ENCODE peak calls at places on chromosomes 7 and 10, in nine cellular contexts. O is activated T-helper 1 cell treated with anti-CD3 and anti-CD28 coated beads, Interleukin-2, amount 50 U/mL, for 16 hours; X is retinal pigment epithelial cell; T is body of pancreas; N is aorta; Y is stimulated activated CD8-positive, alpha-beta memory T cell treated with anti-CD3 and anti-CD28 coated beads, Interleukin-12 subunit alpha, Interleukin-12 subunit beta, amount 100 ng/mL, for 1 hour; S is RPMI7951; H is GM12865; F is HT1080. Q is an unnamed sample.

GRCh38 chr10:109451879-109452278 is 471.4 kb downstream of the XPNPEP1 start:
- DNase-seq in O (no peak), X (no peak), T (no peak), N (no peak), Y (no peak), S (no peak), H (no peak), F (no peak), Q (no peak)

GRCh38 chr10:19347592-19347991 is 299.0 kb downstream of the MALRD1 start:
- DNase-seq in O (no peak), X (no peak), T (no peak), N (no peak), Y (no peak), S (no peak), H (no peak), F (no peak), Q (no peak)

GRCh38 chr10:122044045-122044661 is 55.2 kb downstream of the TACC2 start:
- DNase-seq in O (no peak), X (no peak), T (peak), N (peak), Y (no peak), S (peak), H (no peak), F (peak), Q (no peak)

GRCh38 chr10:43093423-43094090 is 16.7 kb downstream of the RET start:
- DNase-seq in O (no peak), X (no peak), T (no peak), N (no peak), Y (no peak), S (no peak), H (no peak), F (no peak), Q (no peak)

GRCh38 chr7:159143780-159144755 is 599 bp downstream of the VIPR2 start:
- DNase-seq in O (no peak), X (no peak), T (peak), N (no peak), Y (no peak), S (no peak), H (no peak), F (no peak), Q (no peak)

GRCh38 chr10:80518807-80519360 is 18.8 kb upstream of the SH2D4B start:
- DNase-seq in O (no peak), X (no peak), T (no peak), N (no peak), Y (no peak), S (peak), H (no peak), F (no peak), Q (peak)

GRCh38 chr10:14397069-14397468 is 66.3 kb upstream of the FRMD4A start:
- DNase-seq in O (no peak), X (peak), T (no peak), N (peak), Y (no peak), S (peak), H (no peak), F (peak), Q (peak)

GRCh38 chr10:47350671-47351640 is 2.8 kb downstream of the RBP3 start:
- DNase-seq in O (no peak), X (no peak), T (no peak), N (peak), Y (no peak), S (no peak), H (no peak), F (no peak), Q (peak)

GRCh38 chr10:100653957-100654834 is 91.2 kb upstream of the PAX2 start:
- DNase-seq in O (no peak), X (no peak), T (no peak), N (no peak), Y (no peak), S (peak), H (no peak), F (no peak), Q (peak)

Q was measured in kidney.